ENCODE peak calls at places on chromosomes 6 and 20, in ten cellular contexts. Q is fibroblast of mammary gland; H is PC-3; Y is HS-27A; J is SW 1271; D is activated naive CD4-positive, alpha-beta T cell treated with anti-CD3 and anti-CD28 coated beads for 36 hours; P is posterior cingulate gyrus; F is NCI-H1436; W is activated CD4-positive, alpha-beta T cell treated with anti-CD3 and anti-CD28 coated beads for 24 hours; X is heart right ventricle. N is an unnamed sample.

GRCh38 chr6:105769987-105770386 is 316.1 kb upstream of the PRDM1 start:
- DNase-seq in X (no peak), Q (peak), H (peak), D (no peak), W (no peak), F (no peak), Y (no peak), P (no peak), J (no peak), N (no peak)

GRCh38 chr20:62766071-62766450 is 30.2 kb upstream of the MRGBP start:
- DNase-seq in D (no peak), W (no peak), P (no peak), H (no peak), Y (no peak), X (no peak), F (no peak), J (no peak), Q (no peak), N (no peak)

GRCh38 chr6:153231048-153231635 is 100.1 kb upstream of the RGS17 start:
- DNase-seq in Q (peak), P (peak), D (peak), H (peak), Y (no peak), X (peak), J (peak), F (peak), W (peak), N (peak)

GRCh38 chr20:61310954-61311353 is 58.9 kb downstream of the CDH4 start:
- DNase-seq in P (no peak), D (no peak), W (no peak), J (no peak), F (no peak), Y (no peak), X (no peak), H (peak), Q (peak), N (no peak)

GRCh38 chr6:26432622-26433021 is 7.7 kb upstream of the BTN3A3 start:
- DNase-seq in W (no peak), Y (peak), D (no peak), F (no peak), J (no peak), X (peak), P (no peak), Q (peak), H (no peak), N (no peak)

GRCh38 chr20:58051367-58051766 is 177.1 kb downstream of the ANKRD60 start:
- DNase-seq in F (no peak), P (no peak), D (no peak), Q (no peak), H (no peak), Y (no peak), W (no peak), X (no peak), J (no peak), N (no peak)

GRCh38 chr20:50561379-50562078 is 51.3 kb downstream of the PTPN1 start:
- DNase-seq in J (peak), W (peak), Y (peak), F (no peak), H (peak), Q (peak), X (no peak), P (peak), D (peak), N (no peak)

GRCh38 chr6:372336-372911 is 19.1 kb upstream of the IRF4 start:
- DNase-seq in D (no peak), F (no peak), H (no peak), Y (no peak), W (no peak), P (no peak), J (no peak), Q (no peak), X (no peak), N (no peak)

GRCh38 chr20:5551621-5552020 is 198.6 kb upstream of the SHLD1 start:
- DNase-seq in W (no peak), D (no peak), Y (no peak), F (no peak), J (no peak), P (no peak), H (no peak), X (no peak), Q (peak), N (no peak)

GRCh38 chr6:33091957-33092356 is 16.2 kb downstream of the HLA-DPB1 start:
- DNase-seq in F (no peak), Y (no peak), J (no peak), W (peak), P (no peak), H (peak), X (no peak), Q (no peak), D (peak), N (peak)

GRCh38 chr6:142935553-142936517 is 9.1 kb downstream of the HIVEP2 start:
- DNase-seq in X (no peak), Q (no peak), P (no peak), W (no peak), H (no peak), J (no peak), F (no peak), Y (no peak), D (peak), N (no peak)

GRCh38 chr6:190596-191395 is 101.5 kb upstream of the DUSP22 start:
- DNase-seq in Y (no peak), Q (no peak), D (peak), P (no peak), W (no peak), J (no peak), H (peak), F (no peak), X (no peak), N (no peak)

GRCh38 chr20:42957014-42957694 is 232.6 kb downstream of the PTPRT start:
- DNase-seq in Y (no peak), F (no peak), D (no peak), H (no peak), W (no peak), P (no peak), J (no peak), X (no peak), Q (no peak), N (peak)

GRCh38 chr6:149210376-149210775 is 107.1 kb upstream of the TAB2 start:
- DNase-seq in D (peak), Q (peak), X (no peak), H (peak), J (no peak), P (no peak), W (no peak), Y (no peak), F (no peak), N (no peak)

GRCh38 chr6:12196326-12196936 is 93.7 kb upstream of the EDN1 start:
- DNase-seq in P (no peak), F (no peak), Q (peak), W (no peak), H (peak), D (no peak), Y (peak), J (peak), X (no peak), N (no peak)

GRCh38 chr6:75350156-75350555 is 65.6 kb upstream of the TMEM30A start:
- DNase-seq in F (no peak), X (no peak), D (no peak), Q (no peak), P (no peak), W (no peak), H (no peak), J (no peak), Y (no peak), N (no peak)

GRCh38 chr6:101070044-101070608 is 189.0 kb upstream of the ASCC3 start:
- DNase-seq in D (no peak), H (no peak), Q (no peak), P (no peak), J (no peak), W (no peak), X (no peak), F (no peak), Y (no peak), N (no peak)

GRCh38 chr6:137311940-137312339 is 92.8 kb upstream of the IFNGR1 start:
- DNase-seq in H (no peak), F (no peak), X (no peak), D (no peak), Y (no peak), Q (no peak), P (no peak), J (no peak), W (no peak), N (no peak)

GRCh38 chr6:52929321-52930164 is 20.0 kb upstream of the GSTA3 start:
- DNase-seq in F (no peak), X (no peak), J (peak), W (no peak), D (no peak), Y (peak), H (peak), Q (peak), P (no peak), N (peak)

GRCh38 chr20:10225439-10226080 is 6.9 kb downstream of the SNAP25 start:
- DNase-seq in F (peak), X (no peak), H (peak), Y (no peak), P (no peak), W (no peak), J (peak), D (no peak), Q (peak), N (no peak)

GRCh38 chr6:125658125-125658524 is 91.3 kb upstream of the HEY2 start:
- DNase-seq in P (no peak), J (no peak), H (no peak), F (no peak), Q (no peak), Y (no peak), D (no peak), X (no peak), W (no peak), N (no peak)

GRCh38 chr6:137240168-137240567 is 21.0 kb upstream of the IFNGR1 start:
- DNase-seq in W (no peak), H (no peak), D (no peak), Y (no peak), J (no peak), Q (peak), P (no peak), F (no peak), X (no peak), N (no peak)

GRCh38 chr20:3000852-3001523 is 42.4 kb upstream of the GNRH2 start:
- DNase-seq in Q (peak), P (no peak), F (peak), H (peak), W (no peak), X (peak), J (peak), Y (no peak), D (peak), N (no peak)

GRCh38 chr20:45470262-45470931 is 844 bp downstream of the WFDC2 start:
- DNase-seq in Y (no peak), H (no peak), P (no peak), Q (peak), D (peak), F (peak), X (no peak), W (peak), J (no peak), N (peak)

GRCh38 chr6:42748241-42748898 is 2.5 kb upstream of the TBCC start:
- DNase-seq in W (no peak), Q (peak), F (no peak), D (no peak), Y (no peak), J (no peak), P (no peak), X (no peak), H (no peak), N (no peak)

GRCh38 chr20:57851786-57852185 is 142.0 kb upstream of the PMEPA1 start:
- DNase-seq in D (no peak), Q (peak), H (no peak), J (no peak), X (no peak), W (no peak), F (no peak), Y (no peak), P (no peak), N (no peak)

GRCh38 chr20:15396900-15397299 is 1059.5 kb upstream of the FLRT3 start:
- DNase-seq in X (no peak), F (no peak), Q (no peak), P (no peak), Y (peak), D (no peak), H (no peak), W (no peak), J (no peak), N (no peak)

GRCh38 chr6:53790886-53791285 is 3.9 kb upstream of the LRRC1 start:
- DNase-seq in X (no peak), F (no peak), Y (no peak), W (no peak), D (no peak), Q (no peak), P (no peak), H (no peak), J (no peak), N (no peak)

GRCh38 chr20:29873946-29874345 is 1383.5 kb upstream of the DEFB115 start:
- DNase-seq in J (peak), H (no peak), F (no peak), P (peak), Q (peak), X (no peak), Y (peak), D (peak), W (no peak), N (peak)

GRCh38 chr20:63974402-63975200 is 4.8 kb downstream of the SAMD10 start:
- DNase-seq in F (no peak), D (no peak), Q (no peak), W (no peak), J (no peak), P (no peak), X (peak), H (peak), Y (no peak), N (peak)

GRCh38 chr20:8757146-8757545 is 311.7 kb upstream of the PLCB4 start:
- DNase-seq in X (no peak), D (no peak), J (peak), Q (peak), F (no peak), W (no peak), Y (no peak), H (peak), P (no peak), N (no peak)

GRCh38 chr6:161459008-161459407 is 185.1 kb upstream of the AGPAT4 start:
- DNase-seq in X (no peak), F (no peak), W (no peak), P (no peak), Q (no peak), D (no peak), J (no peak), Y (no peak), H (no peak), N (no peak)

GRCh38 chr6:15423286-15423957 is 177.6 kb downstream of the JARID2 start:
- DNase-seq in P (no peak), Q (peak), D (no peak), H (peak), W (no peak), X (no peak), F (no peak), Y (no peak), J (no peak), N (no peak)

GRCh38 chr6:81743649-81744048 is 8.8 kb downstream of the TENT5A start:
- DNase-seq in P (no peak), J (no peak), W (no peak), D (no peak), F (no peak), Y (no peak), X (no peak), Q (no peak), H (no peak), N (no peak)

GRCh38 chr6:129671442-129672344 is 38.3 kb downstream of the ARHGAP18 start:
- DNase-seq in W (peak), Y (no peak), D (peak), P (no peak), H (no peak), Q (peak), F (no peak), X (no peak), J (peak), N (peak)

GRCh38 chr20:57395111-57395959 is 4.1 kb downstream of the RBM38 start:
- DNase-seq in P (peak), H (no peak), X (peak), F (no peak), D (no peak), Y (no peak), W (no peak), Q (peak), J (no peak), N (peak)